ENCODE peak calls at places on chromosomes 3 and 15, in nine cellular contexts. U is cerebellum; L is stimulated activated CD4-positive, alpha-beta T cell treated with anti-CD3 and anti-CD28 coated beads, Interleukin-12 subunit alpha, Interleukin-12 subunit beta, amount 100 ng/mL, for 48 hours; C is fibroblast of villous mesenchyme; J is activated CD4-positive, CD25-positive, alpha-beta regulatory T cell; S is activated CD4-positive, alpha-beta T cell treated with anti-CD3 and anti-CD28 coated beads for 36 hours; G is NCI-H1092 treated with DMSO at 0.1 percent for 48 hours; Z is colonic mucosa; I is Peyer's patch. K is an unnamed sample.

GRCh38 chr3:137110392-137110996 is 152.7 kb downstream of the IL20RB start:
- DNase-seq in U (peak), G (peak), S (no peak), Z (no peak), L (no peak), J (no peak), I (no peak), C (peak), K (peak)

GRCh38 chr3:100002599-100003350 is 111.5 kb downstream of the FILIP1L start:
- DNase-seq in C (peak), L (no peak), S (peak), I (no peak), Z (peak), J (no peak), G (no peak), U (peak), K (peak)

GRCh38 chr15:33200903-33201302 is 6.4 kb upstream of the FMN1 start:
- DNase-seq in J (no peak), L (no peak), G (no peak), S (no peak), U (no peak), C (no peak), I (no peak), Z (no peak), K (peak)

GRCh38 chr3:12299026-12299425 is 10.2 kb downstream of the PPARG start:
- DNase-seq in J (no peak), U (no peak), C (peak), G (no peak), Z (no peak), I (no peak), L (no peak), S (no peak), K (no peak)

GRCh38 chr3:120302361-120302760 is 17.3 kb upstream of the GPR156 start:
- DNase-seq in C (peak), S (no peak), L (no peak), I (no peak), J (no peak), Z (no peak), G (no peak), U (no peak), K (no peak)

GRCh38 chr15:70179309-70179892 is 81.7 kb upstream of the TLE3 start:
- DNase-seq in C (no peak), G (no peak), I (no peak), J (no peak), U (no peak), L (no peak), Z (no peak), S (no peak), K (no peak)

GRCh38 chr3:25155696-25156471 is 272.2 kb upstream of the RARB start:
- DNase-seq in C (no peak), J (no peak), G (no peak), L (no peak), S (no peak), Z (no peak), I (no peak), U (no peak), K (peak)

GRCh38 chr3:60743631-60744164 is 507.6 kb downstream of the FHIT start:
- DNase-seq in I (no peak), J (no peak), G (peak), Z (no peak), L (no peak), C (no peak), S (no peak), U (no peak), K (no peak)

GRCh38 chr3:99843590-99844260 is 26.1 kb downstream of the CMSS1 start:
- DNase-seq in C (no peak), J (no peak), Z (no peak), L (no peak), U (no peak), G (peak), I (no peak), S (no peak), K (no peak)

GRCh38 chr3:162041622-162042021 is 545.0 kb downstream of the OTOL1 start:
- DNase-seq in L (no peak), Z (no peak), S (no peak), J (no peak), C (no peak), U (no peak), G (no peak), I (no peak), K (no peak)

GRCh38 chr15:73357999-73358665 is 10.6 kb downstream of the HCN4 start:
- DNase-seq in S (no peak), Z (peak), L (no peak), U (no peak), C (no peak), I (no peak), G (peak), J (no peak), K (peak)

GRCh38 chr3:151765685-151766084 is 32.0 kb downstream of the AADACL2 start:
- DNase-seq in I (no peak), G (no peak), C (no peak), Z (no peak), L (no peak), S (no peak), J (no peak), U (no peak), K (no peak)

GRCh38 chr15:63420333-63420741 is 38.7 kb upstream of the CA12 start:
- DNase-seq in G (no peak), S (no peak), L (no peak), C (peak), I (no peak), U (no peak), Z (no peak), J (no peak), K (no peak)

GRCh38 chr3:101928890-101929289 is 79.6 kb downstream of the NFKBIZ start:
- DNase-seq in I (no peak), S (no peak), C (no peak), J (no peak), U (no peak), G (no peak), L (no peak), Z (no peak), K (peak)

GRCh38 chr3:23263796-23264195 is 60.7 kb downstream of the UBE2E2 start:
- DNase-seq in Z (no peak), I (no peak), S (no peak), U (no peak), J (no peak), C (no peak), L (no peak), G (no peak), K (peak)

GRCh38 chr3:176514297-176514696 is 683.0 kb downstream of the TBL1XR1 start:
- DNase-seq in C (peak), J (no peak), Z (no peak), S (peak), I (no peak), L (no peak), U (no peak), G (no peak), K (peak)

GRCh38 chr3:25088284-25088683 is 339.8 kb upstream of the RARB start:
- DNase-seq in J (no peak), S (no peak), U (no peak), L (no peak), G (no peak), C (no peak), I (no peak), Z (no peak), K (no peak)

GRCh38 chr15:79593119-79593869 is 161.2 kb downstream of the MINAR1 start:
- DNase-seq in S (no peak), Z (no peak), C (peak), I (no peak), U (no peak), G (no peak), J (no peak), L (no peak), K (peak)

K was measured in kidney tubule cell.